ENCODE peak calls at places on chromosomes 2 and 18, in seven cellular contexts. F is cardiac muscle cell; O is HT1080; T is GM12892; K is PC-3; R is stimulated activated CD4-positive, alpha-beta T cell treated with anti-CD3 and anti-CD28 coated beads, TNF-alpha, amount 100 ng/mL, for 4 hours; Z is fibroblast of mammary gland. N is an unnamed sample.

GRCh38 chr2:202545523-202545922 is 89.2 kb upstream of the FAM117B start:
- DNase-seq in Z (peak), O (no peak), K (no peak), F (peak), T (no peak), R (no peak), N (no peak)

GRCh38 chr18:25737710-25738251 is 352.6 kb downstream of the SS18 start:
- DNase-seq in T (no peak), F (peak), R (no peak), K (peak), Z (peak), O (peak), N (no peak)

GRCh38 chr2:219398721-219399333 is 11.1 kb upstream of the DNPEP start:
- DNase-seq in K (peak), T (no peak), F (no peak), Z (no peak), O (no peak), R (no peak), N (peak)

GRCh38 chr18:65567372-65567771 is 183.4 kb upstream of the CDH7 start:
- DNase-seq in O (no peak), R (no peak), F (no peak), Z (no peak), T (no peak), K (peak), N (no peak)

GRCh38 chr2:85184231-85184630 is 51.0 kb downstream of the TCF7L1 start:
- DNase-seq in T (no peak), Z (no peak), F (no peak), O (no peak), K (no peak), R (no peak), N (no peak)

GRCh38 chr18:2411381-2411977 is 159.8 kb downstream of the METTL4 start:
- DNase-seq in K (peak), Z (no peak), R (no peak), O (peak), F (peak), T (no peak), N (no peak)

GRCh38 chr2:240997856-240998705 is at the start of gene SNED1:
- DNase-seq in Z (peak), T (no peak), F (peak), K (peak), O (peak), R (no peak), N (peak)

GRCh38 chr18:50099725-50100414 is 95.1 kb downstream of the MYO5B start:
- DNase-seq in K (peak), F (no peak), T (no peak), Z (peak), R (no peak), O (peak), N (no peak)

GRCh38 chr18:22604390-22604985 is 186.8 kb upstream of the CTAGE1 start:
- DNase-seq in K (no peak), R (no peak), Z (no peak), O (no peak), T (no peak), F (peak), N (peak)

GRCh38 chr2:230738391-230738811 is 25.8 kb downstream of the CAB39 start:
- DNase-seq in Z (no peak), F (peak), R (no peak), T (no peak), K (peak), O (no peak), N (no peak)

N was measured in posterior vena cava.